ENCODE peak calls at places on chromosomes 7 and 10, in eight cellular contexts. O is dorsolateral prefrontal cortex; B is AG09319; H is progenitor cell of endocrine pancreas; C is ELR; X is HCEC 1CT; Z is activated T-helper 1 cell treated with anti-CD3 and anti-CD28 coated beads, Interleukin-2, amount 50 U/mL, for 16 hours; D is nephron progenitor cell. I is an unnamed sample.

GRCh38 chr10:84765656-84766055 is 437.3 kb downstream of the CCSER2 start:
- DNase-seq in O (no peak), B (no peak), H (no peak), C (no peak), X (no peak), Z (no peak), D (no peak), I (no peak)

GRCh38 chr10:70886921-70887665 is 1.3 kb downstream of the PCBD1 start:
- DNase-seq in O (no peak), B (no peak), H (no peak), C (no peak), X (no peak), Z (no peak), D (no peak), I (no peak)

GRCh38 chr10:30435068-30435422 is 1.1 kb downstream of the MAP3K8 start:
- DNase-seq in O (no peak), B (no peak), H (no peak), C (no peak), X (peak; percentile 45), Z (no peak), D (no peak), I (no peak)

GRCh38 chr7:5636446-5636835 is 145.0 kb downstream of the RNF216 start:
- DNase-seq in O (no peak), B (no peak), H (no peak), C (no peak), X (no peak), Z (no peak), D (no peak), I (no peak)

GRCh38 chr7:55074008-55074499 is 55.2 kb downstream of the EGFR start:
- DNase-seq in O (no peak), B (no peak), H (no peak), C (peak; percentile 100), X (peak; percentile 94), Z (peak; percentile 7), D (no peak), I (peak; percentile 46)

GRCh38 chr7:150901160-150902035 is 49.1 kb downstream of the AOC1 start:
- DNase-seq in O (peak; percentile 70), B (no peak), H (no peak), C (no peak), X (no peak), Z (no peak), D (peak; percentile 16), I (no peak)

GRCh38 chr10:98269435-98269912 is 1.5 kb upstream of the LOXL4 start:
- DNase-seq in O (no peak), B (peak; percentile 38), H (no peak), C (peak; percentile 85), X (peak; percentile 64), Z (no peak), D (no peak), I (no peak)

GRCh38 chr7:98286701-98287485 is 5.4 kb downstream of the BRI3 start:
- DNase-seq in O (no peak), B (no peak), H (no peak), C (no peak), X (no peak), Z (no peak), D (no peak), I (no peak)

GRCh38 chr7:27606270-27607209 is 56.1 kb downstream of the HIBADH start:
- DNase-seq in O (no peak), B (no peak), H (no peak), C (peak; percentile 97), X (peak; percentile 83), Z (no peak), D (no peak), I (no peak)

GRCh38 chr7:110870926-110871325 is 220.0 kb upstream of the LRRN3 start:
- DNase-seq in O (no peak), B (no peak), H (no peak), C (no peak), X (no peak), Z (no peak), D (no peak), I (no peak)

GRCh38 chr10:92891885-92892705 is 43.8 kb downstream of the EXOC6 start:
- DNase-seq in O (no peak), B (peak; percentile 47), H (no peak), C (peak; percentile 97), X (peak; percentile 89), Z (no peak), D (no peak), I (no peak)

GRCh38 chr10:118818621-118819221 is 64.0 kb upstream of the CACUL1 start:
- DNase-seq in O (no peak), B (no peak), H (no peak), C (no peak), X (no peak), Z (no peak), D (no peak), I (no peak)

GRCh38 chr7:137664846-137665245 is 181.9 kb downstream of the DGKI start:
- DNase-seq in O (no peak), B (no peak), H (no peak), C (peak; percentile 3), X (no peak), Z (no peak), D (no peak), I (no peak)

GRCh38 chr10:87634311-87634710 is 25.4 kb upstream of the PAPSS2 start:
- DNase-seq in O (no peak), B (no peak), H (no peak), C (peak; percentile 53), X (peak; percentile 17), Z (no peak), D (no peak), I (no peak)

GRCh38 chr7:65269150-65269856 is 104.4 kb upstream of the ZNF92 start:
- DNase-seq in O (no peak), B (no peak), H (peak; percentile 84), C (peak; percentile 52), X (no peak), Z (no peak), D (peak; percentile 96), I (no peak)

I was measured in central memory CD8-positive, alpha-beta T cell.